ENCODE peak calls at places on chromosomes 13 and 19, in seven cellular contexts. One of them, this sample, is unnamed.

GRCh38 chr13:35164324-35164932 is 222.4 kb downstream of the NBEA start:
- DNase-seq in gastrocnemius medialis: no peak
- DNase-seq in mammary epithelial cell: peak
- DNase-seq in fibroblast of lung: peak
- DNase-seq in heart left ventricle: no peak
- DNase-seq in HFF-Myc: no peak
- DNase-seq in AG04449: no peak
- DNase-seq in this sample: peak

GRCh38 chr13:34913040-34913439 is 29.0 kb upstream of the NBEA start:
- DNase-seq in gastrocnemius medialis: no peak
- DNase-seq in mammary epithelial cell: no peak
- DNase-seq in fibroblast of lung: peak
- DNase-seq in heart left ventricle: no peak
- DNase-seq in HFF-Myc: no peak
- DNase-seq in AG04449: no peak
- DNase-seq in this sample: peak

GRCh38 chr19:34178276-34178614 is 5.9 kb downstream of the LSM14A start:
- DNase-seq in gastrocnemius medialis: no peak
- DNase-seq in mammary epithelial cell: no peak
- DNase-seq in fibroblast of lung: no peak
- DNase-seq in heart left ventricle: no peak
- DNase-seq in HFF-Myc: no peak
- DNase-seq in AG04449: no peak
- DNase-seq in this sample: no peak

GRCh38 chr13:79936368-79937136 is 404.4 kb downstream of the SPRY2 start:
- DNase-seq in gastrocnemius medialis: no peak
- DNase-seq in mammary epithelial cell: peak
- DNase-seq in fibroblast of lung: peak
- DNase-seq in heart left ventricle: no peak
- DNase-seq in HFF-Myc: peak
- DNase-seq in AG04449: peak
- DNase-seq in this sample: peak

GRCh38 chr13:74129500-74130144 is 4.6 kb downstream of the KLF12 start:
- DNase-seq in gastrocnemius medialis: no peak
- DNase-seq in mammary epithelial cell: peak
- DNase-seq in fibroblast of lung: peak
- DNase-seq in heart left ventricle: no peak
- DNase-seq in HFF-Myc: no peak
- DNase-seq in AG04449: no peak
- DNase-seq in this sample: peak

GRCh38 chr13:109700176-109700575 is 86.2 kb downstream of the IRS2 start:
- DNase-seq in gastrocnemius medialis: peak
- DNase-seq in mammary epithelial cell: peak
- DNase-seq in fibroblast of lung: peak
- DNase-seq in heart left ventricle: peak
- DNase-seq in HFF-Myc: peak
- DNase-seq in AG04449: no peak
- DNase-seq in this sample: peak

GRCh38 chr13:74329978-74330377 is 195.8 kb upstream of the KLF12 start:
- DNase-seq in gastrocnemius medialis: no peak
- DNase-seq in mammary epithelial cell: peak
- DNase-seq in fibroblast of lung: peak
- DNase-seq in heart left ventricle: no peak
- DNase-seq in HFF-Myc: no peak
- DNase-seq in AG04449: no peak
- DNase-seq in this sample: peak

GRCh38 chr13:27820524-27821482 is 28.5 kb downstream of the GSX1 start:
- DNase-seq in gastrocnemius medialis: no peak
- DNase-seq in mammary epithelial cell: peak
- DNase-seq in fibroblast of lung: no peak
- DNase-seq in heart left ventricle: no peak
- DNase-seq in HFF-Myc: no peak
- DNase-seq in AG04449: no peak
- DNase-seq in this sample: no peak

GRCh38 chr19:3849092-3849491 is 19.7 kb downstream of the ZFR2 start:
- DNase-seq in gastrocnemius medialis: no peak
- DNase-seq in mammary epithelial cell: peak
- DNase-seq in fibroblast of lung: no peak
- DNase-seq in heart left ventricle: no peak
- DNase-seq in HFF-Myc: no peak
- DNase-seq in AG04449: no peak
- DNase-seq in this sample: peak

GRCh38 chr13:22102237-22102636 is 431.4 kb downstream of the FGF9 start:
- DNase-seq in gastrocnemius medialis: no peak
- DNase-seq in mammary epithelial cell: no peak
- DNase-seq in fibroblast of lung: no peak
- DNase-seq in heart left ventricle: no peak
- DNase-seq in HFF-Myc: no peak
- DNase-seq in AG04449: no peak
- DNase-seq in this sample: no peak

GRCh38 chr13:22903925-22904324 is 276.9 kb upstream of the SGCG start:
- DNase-seq in gastrocnemius medialis: no peak
- DNase-seq in mammary epithelial cell: no peak
- DNase-seq in fibroblast of lung: no peak
- DNase-seq in heart left ventricle: no peak
- DNase-seq in HFF-Myc: no peak
- DNase-seq in AG04449: no peak
- DNase-seq in this sample: no peak

GRCh38 chr19:19420570-19421301 is 15.3 kb downstream of the GATAD2A start:
- DNase-seq in gastrocnemius medialis: no peak
- DNase-seq in mammary epithelial cell: no peak
- DNase-seq in fibroblast of lung: peak
- DNase-seq in heart left ventricle: no peak
- DNase-seq in HFF-Myc: no peak
- DNase-seq in AG04449: no peak
- DNase-seq in this sample: peak

GRCh38 chr13:44197791-44198770 is 175.5 kb upstream of the SERP2 start:
- DNase-seq in gastrocnemius medialis: no peak
- DNase-seq in mammary epithelial cell: peak
- DNase-seq in fibroblast of lung: peak
- DNase-seq in heart left ventricle: no peak
- DNase-seq in HFF-Myc: no peak
- DNase-seq in AG04449: no peak
- DNase-seq in this sample: peak

GRCh38 chr13:37175996-37176395 is 70.5 kb upstream of the CSNK1A1L start:
- DNase-seq in gastrocnemius medialis: no peak
- DNase-seq in mammary epithelial cell: peak
- DNase-seq in fibroblast of lung: peak
- DNase-seq in heart left ventricle: no peak
- DNase-seq in HFF-Myc: no peak
- DNase-seq in AG04449: peak
- DNase-seq in this sample: no peak

GRCh38 chr19:17021793-17022590 is 4.6 kb downstream of the CPAMD8 start:
- DNase-seq in gastrocnemius medialis: no peak
- DNase-seq in mammary epithelial cell: peak
- DNase-seq in fibroblast of lung: no peak
- DNase-seq in heart left ventricle: no peak
- DNase-seq in HFF-Myc: no peak
- DNase-seq in AG04449: no peak
- DNase-seq in this sample: peak

GRCh38 chr19:28488006-28488405 is 724.9 kb downstream of the UQCRFS1 start:
- DNase-seq in gastrocnemius medialis: no peak
- DNase-seq in mammary epithelial cell: no peak
- DNase-seq in fibroblast of lung: no peak
- DNase-seq in heart left ventricle: no peak
- DNase-seq in HFF-Myc: no peak
- DNase-seq in AG04449: no peak
- DNase-seq in this sample: no peak

GRCh38 chr13:21752501-21752900 is 81.6 kb downstream of the FGF9 start:
- DNase-seq in gastrocnemius medialis: no peak
- DNase-seq in mammary epithelial cell: no peak
- DNase-seq in fibroblast of lung: no peak
- DNase-seq in heart left ventricle: no peak
- DNase-seq in HFF-Myc: no peak
- DNase-seq in AG04449: no peak
- DNase-seq in this sample: no peak

GRCh38 chr13:51778407-51778806 is 25.6 kb downstream of the DHRS12 start:
- DNase-seq in gastrocnemius medialis: no peak
- DNase-seq in mammary epithelial cell: no peak
- DNase-seq in fibroblast of lung: no peak
- DNase-seq in heart left ventricle: no peak
- DNase-seq in HFF-Myc: no peak
- DNase-seq in AG04449: no peak
- DNase-seq in this sample: no peak

GRCh38 chr19:17469371-17470203 is 737 bp upstream of the SLC27A1 start:
- DNase-seq in gastrocnemius medialis: peak
- DNase-seq in mammary epithelial cell: peak
- DNase-seq in fibroblast of lung: peak
- DNase-seq in heart left ventricle: peak
- DNase-seq in HFF-Myc: peak
- DNase-seq in AG04449: peak
- DNase-seq in this sample: peak

GRCh38 chr13:109784590-109785140 is 1.7 kb downstream of the IRS2 start:
- DNase-seq in gastrocnemius medialis: peak
- DNase-seq in mammary epithelial cell: peak
- DNase-seq in fibroblast of lung: peak
- DNase-seq in heart left ventricle: peak
- DNase-seq in HFF-Myc: no peak
- DNase-seq in AG04449: no peak
- DNase-seq in this sample: peak

GRCh38 chr19:33268162-33268991 is 34.0 kb downstream of the CEBPA start:
- DNase-seq in gastrocnemius medialis: no peak
- DNase-seq in mammary epithelial cell: no peak
- DNase-seq in fibroblast of lung: no peak
- DNase-seq in heart left ventricle: peak
- DNase-seq in HFF-Myc: no peak
- DNase-seq in AG04449: no peak
- DNase-seq in this sample: no peak

GRCh38 chr19:47587295-47587694 is 14.3 kb upstream of the ZNF541 start:
- DNase-seq in gastrocnemius medialis: no peak
- DNase-seq in mammary epithelial cell: peak
- DNase-seq in fibroblast of lung: peak
- DNase-seq in heart left ventricle: no peak
- DNase-seq in HFF-Myc: no peak
- DNase-seq in AG04449: no peak
- DNase-seq in this sample: no peak

GRCh38 chr13:30247406-30247805 is 59.9 kb downstream of the KATNAL1 start:
- DNase-seq in gastrocnemius medialis: no peak
- DNase-seq in mammary epithelial cell: no peak
- DNase-seq in fibroblast of lung: no peak
- DNase-seq in heart left ventricle: no peak
- DNase-seq in HFF-Myc: no peak
- DNase-seq in AG04449: no peak
- DNase-seq in this sample: no peak

GRCh38 chr13:71751074-71751473 is 115.9 kb downstream of the DACH1 start:
- DNase-seq in gastrocnemius medialis: no peak
- DNase-seq in mammary epithelial cell: no peak
- DNase-seq in fibroblast of lung: no peak
- DNase-seq in heart left ventricle: no peak
- DNase-seq in HFF-Myc: no peak
- DNase-seq in AG04449: no peak
- DNase-seq in this sample: no peak

GRCh38 chr13:27825153-27825552 is 32.9 kb downstream of the GSX1 start:
- DNase-seq in gastrocnemius medialis: no peak
- DNase-seq in mammary epithelial cell: no peak
- DNase-seq in fibroblast of lung: no peak
- DNase-seq in heart left ventricle: no peak
- DNase-seq in HFF-Myc: no peak
- DNase-seq in AG04449: no peak
- DNase-seq in this sample: no peak

GRCh38 chr19:6677924-6678689 is 8.1 kb upstream of the TNFSF14 start:
- DNase-seq in gastrocnemius medialis: no peak
- DNase-seq in mammary epithelial cell: peak
- DNase-seq in fibroblast of lung: no peak
- DNase-seq in heart left ventricle: no peak
- DNase-seq in HFF-Myc: no peak
- DNase-seq in AG04449: no peak
- DNase-seq in this sample: no peak

DNA sequence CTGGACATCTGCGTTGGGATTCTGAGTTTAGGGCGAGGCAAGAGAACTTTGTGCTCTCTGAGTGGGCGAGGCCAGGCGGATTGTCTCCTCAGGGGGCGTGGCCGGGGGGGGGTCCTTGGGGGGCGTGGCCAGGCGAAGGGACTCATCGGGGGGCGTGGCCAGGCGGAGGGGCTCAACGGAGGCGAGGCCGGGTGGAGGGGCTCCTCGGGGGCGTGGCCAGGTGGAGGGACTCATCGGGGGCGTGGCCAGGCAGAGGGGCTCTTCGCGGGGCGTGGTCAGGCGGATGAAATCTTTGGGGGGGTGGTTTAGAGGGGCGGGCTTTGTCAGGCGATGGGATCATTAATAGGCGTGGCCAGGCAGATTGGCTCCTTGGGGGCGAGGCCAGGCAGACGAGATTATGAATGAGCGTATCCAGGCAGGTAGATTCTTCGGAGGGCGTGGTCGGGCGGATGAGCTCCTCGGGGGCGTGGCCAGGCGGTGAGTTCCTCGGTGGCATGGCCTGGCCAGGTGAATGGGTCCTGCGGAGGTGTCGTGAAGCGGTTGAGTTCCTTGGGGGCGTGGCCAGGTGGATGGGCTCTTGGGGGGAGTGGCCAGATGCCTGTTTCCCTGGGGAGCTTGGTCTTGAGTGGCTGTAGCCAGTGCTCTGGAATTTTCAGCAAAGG is 10.3 kb upstream of the CACNG7 start:
- DNase-seq in gastrocnemius medialis: no peak
- DNase-seq in mammary epithelial cell: no peak
- DNase-seq in fibroblast of lung: no peak
- DNase-seq in heart left ventricle: no peak
- DNase-seq in HFF-Myc: no peak
- DNase-seq in AG04449: no peak
- DNase-seq in this sample: no peak
- H3K4me3 ChIP-seq in gastrocnemius medialis: no peak
- H3K4me3 ChIP-seq in mammary epithelial cell: no peak
- H3K4me3 ChIP-seq in fibroblast of lung: no peak
- H3K4me3 ChIP-seq in heart left ventricle: no peak
- H3K4me3 ChIP-seq in HFF-Myc: no peak
- H3K4me3 ChIP-seq in AG04449: no peak
- H3K4me3 ChIP-seq in this sample: no peak

GRCh38 chr19:342128-342455 is 2.5 kb downstream of the MIER2 start:
- DNase-seq in gastrocnemius medialis: no peak
- DNase-seq in mammary epithelial cell: no peak
- DNase-seq in fibroblast of lung: no peak
- DNase-seq in heart left ventricle: no peak
- DNase-seq in HFF-Myc: no peak
- DNase-seq in AG04449: no peak
- DNase-seq in this sample: peak
- H3K4me3 ChIP-seq in gastrocnemius medialis: no peak
- H3K4me3 ChIP-seq in mammary epithelial cell: no peak
- H3K4me3 ChIP-seq in fibroblast of lung: peak
- H3K4me3 ChIP-seq in heart left ventricle: no peak
- H3K4me3 ChIP-seq in HFF-Myc: peak
- H3K4me3 ChIP-seq in AG04449: peak
- H3K4me3 ChIP-seq in this sample: peak

GRCh38 chr19:45667620-45668341 is at the start of gene GIPR:
- DNase-seq in gastrocnemius medialis: no peak
- DNase-seq in mammary epithelial cell: peak
- DNase-seq in fibroblast of lung: peak
- DNase-seq in heart left ventricle: peak
- DNase-seq in HFF-Myc: no peak
- DNase-seq in AG04449: no peak
- DNase-seq in this sample: peak
- H3K4me3 ChIP-seq in gastrocnemius medialis: peak
- H3K4me3 ChIP-seq in mammary epithelial cell: peak
- H3K4me3 ChIP-seq in fibroblast of lung: peak
- H3K4me3 ChIP-seq in heart left ventricle: peak
- H3K4me3 ChIP-seq in HFF-Myc: peak
- H3K4me3 ChIP-seq in AG04449: peak
- H3K4me3 ChIP-seq in this sample: peak

GRCh38 chr19:31461814-31462539 is 112.7 kb upstream of the TSHZ3 start:
- DNase-seq in gastrocnemius medialis: no peak
- DNase-seq in mammary epithelial cell: no peak
- DNase-seq in fibroblast of lung: peak
- DNase-seq in heart left ventricle: no peak
- DNase-seq in HFF-Myc: no peak
- DNase-seq in AG04449: no peak
- DNase-seq in this sample: no peak
- H3K4me3 ChIP-seq in gastrocnemius medialis: no peak
- H3K4me3 ChIP-seq in mammary epithelial cell: no peak
- H3K4me3 ChIP-seq in fibroblast of lung: no peak
- H3K4me3 ChIP-seq in heart left ventricle: no peak
- H3K4me3 ChIP-seq in HFF-Myc: no peak
- H3K4me3 ChIP-seq in AG04449: no peak
- H3K4me3 ChIP-seq in this sample: no peak